ENCODE peak calls at places on chromosomes 13 and 19, in ten cellular contexts. G is upper lobe of right lung, H is thoracic aorta, X is heart right ventricle, P is H9, Q is colonic mucosa, Z is mammary epithelial cell, N is H7, C is foreskin keratinocyte, B is GM23338. V is an unnamed sample.

GRCh38 chr13:49649244-49649962 is 21.1 kb downstream of the ARL11 start:
- DNase-seq in G (no peak), H (no peak), X (no peak), P (no peak), Q (no peak), Z (peak; percentile 20), N (peak; percentile 70), C (no peak), B (peak; percentile 68), V (no peak)

GRCh38 chr19:3035542-3036118 is 6.5 kb upstream of the TLE2 start:
- DNase-seq in G (peak; percentile 98), H (peak; percentile 98), X (peak; percentile 100), P (peak; percentile 99), Q (peak; percentile 99), Z (peak; percentile 97), N (peak; percentile 100), C (peak; percentile 90), B (peak; percentile 99), V (peak; percentile 97)

GRCh38 chr19:11480927-11481776 is at the start of gene ELAVL3:
- DNase-seq in G (no peak), H (no peak), X (no peak), P (peak; percentile 67), Q (no peak), Z (no peak), N (peak; percentile 95), C (no peak), B (peak; percentile 76), V (no peak)

GRCh38 chr13:55563267-55563666 is 1577.5 kb upstream of the PRR20A start:
- DNase-seq in G (no peak), H (no peak), X (no peak), P (no peak), Q (no peak), Z (no peak), N (no peak), C (no peak), B (no peak), V (no peak)

GRCh38 chr13:24036115-24036514 is 124.4 kb upstream of the SPATA13 start:
- DNase-seq in G (no peak), H (no peak), X (no peak), P (no peak), Q (no peak), Z (no peak), N (no peak), C (no peak), B (no peak), V (no peak)

GRCh38 chr13:109700176-109700575 is 86.2 kb downstream of the IRS2 start:
- DNase-seq in G (peak; percentile 81), H (no peak), X (peak; percentile 88), P (no peak), Q (peak; percentile 96), Z (peak; percentile 54), N (no peak), C (peak; percentile 43), B (no peak), V (peak; percentile 73)

GRCh38 chr19:18850560-18851375 is 19.0 kb downstream of the UPF1 start:
- DNase-seq in G (peak; percentile 58), H (no peak), X (no peak), P (no peak), Q (no peak), Z (peak; percentile 57), N (no peak), C (no peak), B (no peak), V (no peak)

GRCh38 chr19:49333426-49334288 is 1.5 kb upstream of the CD37 start:
- DNase-seq in G (peak; percentile 69), H (no peak), X (no peak), P (peak; percentile 27), Q (peak; percentile 36), Z (no peak), N (no peak), C (no peak), B (no peak), V (peak; percentile 64)

GRCh38 chr13:110711778-110712070 is 1.8 kb upstream of the ING1 start:
- DNase-seq in G (no peak), H (no peak), X (no peak), P (no peak), Q (peak; percentile 44), Z (no peak), N (no peak), C (peak; percentile 7), B (no peak), V (no peak)

GRCh38 chr19:41815301-41815700 is 18.9 kb downstream of the CEACAM3 start:
- DNase-seq in G (no peak), H (no peak), X (no peak), P (no peak), Q (no peak), Z (no peak), N (no peak), C (no peak), B (no peak), V (no peak)

GRCh38 chr19:41816761-41817160 is 20.4 kb downstream of the CEACAM3 start:
- DNase-seq in G (no peak), H (no peak), X (no peak), P (no peak), Q (no peak), Z (no peak), N (no peak), C (no peak), B (no peak), V (no peak)

GRCh38 chr19:41821003-41821735 is 23.3 kb downstream of the LYPD4 start:
- DNase-seq in G (peak; percentile 57), H (no peak), X (no peak), P (peak; percentile 76), Q (peak; percentile 60), Z (peak; percentile 19), N (peak; percentile 91), C (peak; percentile 3), B (peak; percentile 90), V (peak; percentile 53)
- H3K27me3 ChIP-seq in G (peaks cover 6% of the 10 kb centered on the region), H (no peaks in the 10 kb centered on the region), X (peaks cover 20% of the 10 kb centered on the region), P (no peaks in the 10 kb centered on the region), Q (no peaks in the 10 kb centered on the region), Z (no peaks in the 10 kb centered on the region), N (no peaks in the 10 kb centered on the region), C (peaks cover 12% of the 10 kb centered on the region), B (no peaks in the 10 kb centered on the region), V (peaks cover 7% of the 10 kb centered on the region)

DNA sequence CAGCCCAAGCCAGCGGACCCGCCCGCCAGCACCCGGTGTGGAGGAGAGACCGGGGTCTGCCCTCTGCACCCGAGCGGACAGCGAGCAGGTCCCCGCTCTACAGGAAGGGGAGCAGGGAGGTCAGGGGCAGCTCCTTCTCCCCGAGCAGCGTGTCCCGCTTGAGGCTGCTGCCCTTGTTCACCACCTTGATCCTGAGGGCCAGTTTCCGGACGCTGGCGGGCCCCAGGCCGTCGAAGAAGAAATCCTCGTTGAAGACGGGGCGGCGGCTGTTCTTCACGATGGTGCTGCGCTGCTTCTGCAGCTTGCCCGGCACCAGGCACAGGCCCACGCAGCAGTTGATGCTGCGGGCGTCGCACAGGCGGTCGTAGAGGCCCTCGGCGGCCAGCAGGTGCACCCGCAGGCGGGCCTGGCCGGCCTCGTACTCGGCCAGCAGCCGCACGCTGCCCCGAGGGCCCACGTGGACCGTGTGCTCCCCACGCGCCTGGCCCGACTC is 1.9 kb downstream of the C2CD4C start:
- DNase-seq in G (no peak), H (no peak), X (no peak), P (peak; percentile 44), Q (no peak), Z (no peak), N (peak; percentile 74), C (no peak), B (no peak), V (no peak)
- H3K27me3 ChIP-seq in G (peaks cover 30% of the 10 kb centered on the region), H (peaks cover 7% of the 10 kb centered on the region), X (peaks cover 56% of the 10 kb centered on the region), P (no peaks in the 10 kb centered on the region), Q (peaks cover 61% of the 10 kb centered on the region), Z (peaks cover 16% of the 10 kb centered on the region), N (peaks cover 10% of the 10 kb centered on the region), C (peaks cover 22% of the 10 kb centered on the region), B (peaks cover 12% of the 10 kb centered on the region), V (peaks cover 65% of the 10 kb centered on the region)

GRCh38 chr13:107860284-107860683 is 355.1 kb downstream of the LIG4 start:
- DNase-seq in G (no peak), H (no peak), X (no peak), P (no peak), Q (no peak), Z (no peak), N (no peak), C (no peak), B (no peak), V (no peak)
- H3K27me3 ChIP-seq in G (peaks cover 5% of the 10 kb centered on the region), H (no peaks in the 10 kb centered on the region), X (peaks cover 21% of the 10 kb centered on the region), P (peaks cover 3% of the 10 kb centered on the region), Q (no peaks in the 10 kb centered on the region), Z (peaks cover 3% of the 10 kb centered on the region), N (peaks cover 6% of the 10 kb centered on the region), C (peaks cover 11% of the 10 kb centered on the region), B (peaks cover 7% of the 10 kb centered on the region), V (peaks cover 6% of the 10 kb centered on the region)

GRCh38 chr19:1447565-1447903 is 2.4 kb upstream of the APC2 start:
- DNase-seq in G (no peak), H (no peak), X (no peak), P (no peak), Q (no peak), Z (no peak), N (no peak), C (no peak), B (no peak), V (no peak)

GRCh38 chr19:1450735-1451669 is 1.1 kb downstream of the APC2 start:
- DNase-seq in G (no peak), H (no peak), X (no peak), P (no peak), Q (no peak), Z (no peak), N (no peak), C (no peak), B (no peak), V (no peak)

GRCh38 chr19:1451916-1452801 is 2.2 kb downstream of the APC2 start:
- DNase-seq in G (no peak), H (no peak), X (no peak), P (peak; percentile 75), Q (no peak), Z (no peak), N (peak; percentile 93), C (no peak), B (peak; percentile 79), V (no peak)

GRCh38 chr19:1447944-1448343 is 2.0 kb upstream of the APC2 start:
- DNase-seq in G (no peak), H (no peak), X (no peak), P (no peak), Q (no peak), Z (no peak), N (no peak), C (no peak), B (no peak), V (no peak)

DNA sequence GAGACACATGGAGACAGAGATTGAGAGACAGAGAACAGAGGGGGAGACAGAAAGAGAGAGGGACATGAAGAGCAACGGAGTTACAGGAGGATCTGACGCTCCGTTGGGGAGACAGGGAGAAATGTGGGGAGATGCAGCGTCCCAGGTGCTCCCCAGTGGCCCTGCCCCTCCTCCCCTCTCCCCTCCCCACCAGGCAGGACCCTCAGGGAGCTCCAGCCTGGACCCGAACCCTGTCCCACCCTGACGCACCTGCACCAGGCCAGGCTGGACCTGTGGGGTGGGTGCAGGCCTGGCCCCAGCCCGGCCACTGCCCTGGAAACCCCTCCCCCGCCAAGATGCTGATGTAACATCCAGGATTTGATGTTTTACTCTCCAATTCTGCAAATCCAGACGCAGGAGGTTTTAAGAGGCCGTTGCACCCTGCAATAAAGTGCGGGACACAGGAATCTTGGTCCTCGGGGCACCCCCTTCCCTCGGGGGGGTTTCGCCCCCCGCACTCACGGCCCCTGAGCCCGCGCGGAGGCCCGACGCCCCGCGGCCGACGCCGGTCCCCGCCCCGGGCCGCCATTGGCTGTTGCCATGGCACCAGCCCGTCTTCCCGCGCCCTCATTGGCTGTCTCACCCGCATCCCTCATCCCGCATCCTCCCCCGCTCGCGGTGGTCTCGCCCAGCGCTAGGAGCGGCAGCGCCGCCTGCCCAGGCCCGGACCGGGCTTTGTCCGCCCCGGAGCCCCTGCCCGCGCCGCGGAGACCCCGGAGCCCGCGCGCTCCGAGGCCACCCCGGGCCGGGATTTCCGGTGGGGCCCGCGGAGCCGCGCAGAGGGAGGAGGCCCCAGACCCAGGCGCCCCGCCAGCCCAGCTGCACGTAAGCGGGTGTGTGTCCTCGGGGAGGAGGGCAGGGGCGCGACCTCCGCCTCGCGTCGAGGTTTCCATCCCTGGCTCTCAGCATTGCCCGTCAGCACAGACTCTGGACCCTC is at the start of gene APC2:
- DNase-seq in G (no peak), H (no peak), X (no peak), P (peak; percentile 83), Q (no peak), Z (no peak), N (peak; percentile 100), C (no peak), B (peak; percentile 95), V (no peak)
- H3K27me3 ChIP-seq in G (peaks cover 96% of the 10 kb centered on the region), H (peaks cover 17% of the 10 kb centered on the region), X (peaks cover 92% of the 10 kb centered on the region), P (peaks cover 24% of the 10 kb centered on the region), Q (peaks cover 91% of the 10 kb centered on the region), Z (peaks cover 40% of the 10 kb centered on the region), N (peaks cover 77% of the 10 kb centered on the region), C (peaks cover 89% of the 10 kb centered on the region), B (peaks cover 45% of the 10 kb centered on the region), V (peaks cover 95% of the 10 kb centered on the region)

V was measured in lower lobe of right lung.